ENCODE peak calls at places on chromosomes 6 and 20, in seven cellular contexts. One of them, this sample, is unnamed.

GRCh38 chr6:4253604-4254211 is 118.3 kb upstream of the ECI2 start:
- DNase-seq in pulmonary artery endothelial cell: peak
- DNase-seq in GM13976: no peak
- DNase-seq in HFFc6: peak
- DNase-seq in NCI-H2081: peak
- DNase-seq in hypothalamus: no peak
- DNase-seq in KG1: no peak
- DNase-seq in this sample: peak

GRCh38 chr6:71254323-71254722 is 34.3 kb upstream of the OGFRL1 start:
- DNase-seq in NCI-H2081: no peak
- DNase-seq in hypothalamus: no peak
- DNase-seq in KG1: no peak
- DNase-seq in HFFc6: no peak
- DNase-seq in pulmonary artery endothelial cell: no peak
- DNase-seq in GM13976: no peak
- DNase-seq in this sample: no peak

GRCh38 chr6:158757753-158758090 is 61.4 kb downstream of the EZR start:
- DNase-seq in HFFc6: no peak
- DNase-seq in pulmonary artery endothelial cell: no peak
- DNase-seq in NCI-H2081: no peak
- DNase-seq in GM13976: no peak
- DNase-seq in KG1: no peak
- DNase-seq in hypothalamus: no peak
- DNase-seq in this sample: no peak

GRCh38 chr20:40741507-40742106 is 52.6 kb upstream of the MAFB start:
- DNase-seq in HFFc6: peak
- DNase-seq in NCI-H2081: no peak
- DNase-seq in hypothalamus: no peak
- DNase-seq in pulmonary artery endothelial cell: no peak
- DNase-seq in GM13976: peak
- DNase-seq in KG1: peak
- DNase-seq in this sample: no peak

GRCh38 chr6:167401525-167402194 is 76.8 kb downstream of the TTLL2 start:
- DNase-seq in pulmonary artery endothelial cell: no peak
- DNase-seq in hypothalamus: no peak
- DNase-seq in NCI-H2081: no peak
- DNase-seq in KG1: no peak
- DNase-seq in GM13976: no peak
- DNase-seq in HFFc6: no peak
- DNase-seq in this sample: peak

GRCh38 chr6:37083243-37084138 is 78.0 kb downstream of the FGD2 start:
- DNase-seq in HFFc6: peak
- DNase-seq in GM13976: no peak
- DNase-seq in hypothalamus: peak
- DNase-seq in NCI-H2081: peak
- DNase-seq in pulmonary artery endothelial cell: no peak
- DNase-seq in KG1: peak
- DNase-seq in this sample: no peak

GRCh38 chr6:17240803-17241500 is 40.2 kb upstream of the RBM24 start:
- DNase-seq in hypothalamus: no peak
- DNase-seq in GM13976: no peak
- DNase-seq in HFFc6: no peak
- DNase-seq in pulmonary artery endothelial cell: no peak
- DNase-seq in NCI-H2081: no peak
- DNase-seq in KG1: no peak
- DNase-seq in this sample: no peak

GRCh38 chr6:143536461-143536865 is 24.9 kb upstream of the FUCA2 start:
- DNase-seq in hypothalamus: peak
- DNase-seq in HFFc6: peak
- DNase-seq in KG1: peak
- DNase-seq in pulmonary artery endothelial cell: no peak
- DNase-seq in GM13976: peak
- DNase-seq in NCI-H2081: no peak
- DNase-seq in this sample: no peak

GRCh38 chr6:160275511-160276003 is 16.9 kb upstream of the SLC22A2 start:
- DNase-seq in GM13976: no peak
- DNase-seq in hypothalamus: peak
- DNase-seq in KG1: no peak
- DNase-seq in NCI-H2081: no peak
- DNase-seq in HFFc6: no peak
- DNase-seq in pulmonary artery endothelial cell: no peak
- DNase-seq in this sample: no peak

GRCh38 chr20:22098451-22098850 is 393.0 kb downstream of the PAX1 start:
- DNase-seq in NCI-H2081: no peak
- DNase-seq in hypothalamus: no peak
- DNase-seq in GM13976: no peak
- DNase-seq in KG1: no peak
- DNase-seq in HFFc6: no peak
- DNase-seq in pulmonary artery endothelial cell: no peak
- DNase-seq in this sample: no peak

GRCh38 chr6:12962529-12962928 is 246.0 kb downstream of the PHACTR1 start:
- DNase-seq in HFFc6: no peak
- DNase-seq in pulmonary artery endothelial cell: peak
- DNase-seq in NCI-H2081: no peak
- DNase-seq in hypothalamus: no peak
- DNase-seq in KG1: no peak
- DNase-seq in GM13976: no peak
- DNase-seq in this sample: no peak

GRCh38 chr6:11277275-11278206 is 45.1 kb upstream of the NEDD9 start:
- DNase-seq in NCI-H2081: no peak
- DNase-seq in pulmonary artery endothelial cell: peak
- DNase-seq in GM13976: peak
- DNase-seq in hypothalamus: no peak
- DNase-seq in HFFc6: peak
- DNase-seq in KG1: no peak
- DNase-seq in this sample: no peak

GRCh38 chr20:35985789-35986188 is 17.4 kb downstream of the CNBD2 start:
- DNase-seq in hypothalamus: no peak
- DNase-seq in GM13976: no peak
- DNase-seq in HFFc6: no peak
- DNase-seq in pulmonary artery endothelial cell: no peak
- DNase-seq in KG1: no peak
- DNase-seq in NCI-H2081: peak
- DNase-seq in this sample: no peak

GRCh38 chr6:163951990-163952389 is 537.5 kb downstream of the QKI start:
- DNase-seq in NCI-H2081: no peak
- DNase-seq in HFFc6: no peak
- DNase-seq in KG1: no peak
- DNase-seq in GM13976: no peak
- DNase-seq in pulmonary artery endothelial cell: no peak
- DNase-seq in hypothalamus: no peak
- DNase-seq in this sample: no peak

GRCh38 chr6:50272611-50273010 is 222.9 kb upstream of the DEFB112 start:
- DNase-seq in NCI-H2081: no peak
- DNase-seq in KG1: no peak
- DNase-seq in HFFc6: no peak
- DNase-seq in GM13976: no peak
- DNase-seq in hypothalamus: no peak
- DNase-seq in pulmonary artery endothelial cell: no peak
- DNase-seq in this sample: no peak

GRCh38 chr20:33578510-33578909 is 83.6 kb upstream of the C20orf144 start:
- DNase-seq in pulmonary artery endothelial cell: no peak
- DNase-seq in GM13976: no peak
- DNase-seq in KG1: no peak
- DNase-seq in HFFc6: peak
- DNase-seq in hypothalamus: no peak
- DNase-seq in NCI-H2081: no peak
- DNase-seq in this sample: no peak

GRCh38 chr6:5606546-5606945 is 345.2 kb downstream of the FARS2 start:
- DNase-seq in pulmonary artery endothelial cell: no peak
- DNase-seq in HFFc6: no peak
- DNase-seq in hypothalamus: no peak
- DNase-seq in NCI-H2081: peak
- DNase-seq in KG1: no peak
- DNase-seq in GM13976: no peak
- DNase-seq in this sample: peak

GRCh38 chr20:20022498-20022897 is 5.3 kb downstream of the NAA20 start:
- DNase-seq in HFFc6: no peak
- DNase-seq in hypothalamus: no peak
- DNase-seq in pulmonary artery endothelial cell: no peak
- DNase-seq in KG1: no peak
- DNase-seq in GM13976: peak
- DNase-seq in NCI-H2081: no peak
- DNase-seq in this sample: no peak

GRCh38 chr20:33262658-33263065 is 20.4 kb upstream of the BPIFB1 start:
- DNase-seq in hypothalamus: peak
- DNase-seq in GM13976: no peak
- DNase-seq in KG1: peak
- DNase-seq in NCI-H2081: peak
- DNase-seq in HFFc6: peak
- DNase-seq in pulmonary artery endothelial cell: peak
- DNase-seq in this sample: peak